ENCODE peak calls at places on chromosomes 2 and 18, in six cellular contexts. X, O, Z, K, B and Q are unnamed samples.

GRCh38 chr18:79136742-79137141 is 67.5 kb downstream of the ATP9B start:
- DNase-seq in X (no peak), O (no peak), Z (no peak), K (no peak), B (no peak), Q (no peak)

GRCh38 chr18:13447621-13448020 is 229.1 kb downstream of the LDLRAD4 start:
- DNase-seq in X (no peak), O (no peak), Z (no peak), K (no peak), B (peak), Q (no peak)

GRCh38 chr2:170405326-170405725 is 227.4 kb downstream of the MYO3B start:
- DNase-seq in X (no peak), O (no peak), Z (no peak), K (no peak), B (no peak), Q (no peak)

GRCh38 chr18:8720141-8720540 is 14.8 kb downstream of the MTCL1 start:
- DNase-seq in X (no peak), O (no peak), Z (no peak), K (no peak), B (no peak), Q (no peak)

GRCh38 chr2:73089270-73090030 is 17.9 kb upstream of the SFXN5 start:
- DNase-seq in X (no peak), O (no peak), Z (peak), K (peak), B (peak), Q (no peak)

GRCh38 chr2:25251032-25251460 is 82.7 kb upstream of the POMC start:
- DNase-seq in X (peak), O (no peak), Z (no peak), K (no peak), B (no peak), Q (no peak)

GRCh38 chr2:102442967-102443828 is 20.2 kb downstream of the IL18RAP start:
- DNase-seq in X (peak), O (peak), Z (peak), K (no peak), B (peak), Q (no peak)

GRCh38 chr2:21317131-21317530 is 193.4 kb downstream of the TDRD15 start:
- DNase-seq in X (no peak), O (peak), Z (peak), K (no peak), B (peak), Q (peak)

GRCh38 chr18:13235981-13236380 is 17.4 kb downstream of the LDLRAD4 start:
- DNase-seq in X (no peak), O (no peak), Z (peak), K (peak), B (no peak), Q (no peak)

GRCh38 chr2:189835855-189836558 is 51.8 kb downstream of the PMS1 start:
- DNase-seq in X (no peak), O (no peak), Z (no peak), K (no peak), B (no peak), Q (no peak)

GRCh38 chr18:379665-380356 is 112.0 kb upstream of the THOC1 start:
- DNase-seq in X (no peak), O (no peak), Z (peak), K (peak), B (no peak), Q (no peak)

GRCh38 chr2:168661404-168661869 is 141.0 kb upstream of the NOSTRIN start:
- DNase-seq in X (no peak), O (no peak), Z (no peak), K (no peak), B (no peak), Q (no peak)

GRCh38 chr18:54558609-54559585 is 32.1 kb upstream of the DYNAP start:
- DNase-seq in X (no peak), O (peak), Z (peak), K (no peak), B (peak), Q (no peak)

GRCh38 chr2:175167076-175167791 is 769 bp downstream of the ATF2 start:
- DNase-seq in X (peak), O (peak), Z (peak), K (peak), B (peak), Q (peak)

GRCh38 chr2:233707979-233708644 is 4.6 kb upstream of the UGT1A5 start:
- DNase-seq in X (no peak), O (no peak), Z (no peak), K (no peak), B (peak), Q (no peak)

GRCh38 chr2:172446524-172447063 is 19.2 kb downstream of the ITGA6 start:
- DNase-seq in X (no peak), O (no peak), Z (no peak), K (no peak), B (no peak), Q (no peak)

GRCh38 chr18:33123852-33124251 is 316.7 kb downstream of the CCDC178 start:
- DNase-seq in X (no peak), O (no peak), Z (no peak), K (no peak), B (no peak), Q (no peak)

GRCh38 chr18:48902023-48902855 is 48.5 kb downstream of the SMAD7 start:
- DNase-seq in X (no peak), O (peak), Z (peak), K (peak), B (peak), Q (no peak)

GRCh38 chr2:11343626-11344341 is 652 bp downstream of the ROCK2 start:
- DNase-seq in X (peak), O (peak), Z (peak), K (peak), B (no peak), Q (peak)

GRCh38 chr2:221282386-221282785 is 289.7 kb downstream of the EPHA4 start:
- DNase-seq in X (no peak), O (no peak), Z (peak), K (no peak), B (no peak), Q (no peak)

GRCh38 chr2:236295481-236295880 is 31.3 kb upstream of the ASB18 start:
- DNase-seq in X (no peak), O (no peak), Z (no peak), K (no peak), B (no peak), Q (no peak)

GRCh38 chr2:110120171-110121051 is 4.8 kb upstream of the MALL start:
- DNase-seq in X (no peak), O (no peak), Z (no peak), K (no peak), B (no peak), Q (no peak)

GRCh38 chr2:12251749-12252148 is 465.0 kb upstream of the TRIB2 start:
- DNase-seq in X (no peak), O (no peak), Z (no peak), K (no peak), B (no peak), Q (no peak)

GRCh38 chr2:23757686-23758433 is 169.1 kb downstream of the ATAD2B start:
- DNase-seq in X (no peak), O (peak), Z (no peak), K (no peak), B (peak), Q (no peak)

GRCh38 chr2:137969418-137969765 is 5.1 kb downstream of the HNMT start:
- DNase-seq in X (no peak), O (no peak), Z (peak), K (no peak), B (peak), Q (no peak)

GRCh38 chr18:77776104-77776503 is 526.5 kb downstream of the GALR1 start:
- DNase-seq in X (no peak), O (no peak), Z (no peak), K (no peak), B (no peak), Q (no peak)
- TF ChIP-seq CTCF in X (no peak), O (no peak), Z (no peak), K (no peak), B (no peak), Q (no peak)

DNA sequence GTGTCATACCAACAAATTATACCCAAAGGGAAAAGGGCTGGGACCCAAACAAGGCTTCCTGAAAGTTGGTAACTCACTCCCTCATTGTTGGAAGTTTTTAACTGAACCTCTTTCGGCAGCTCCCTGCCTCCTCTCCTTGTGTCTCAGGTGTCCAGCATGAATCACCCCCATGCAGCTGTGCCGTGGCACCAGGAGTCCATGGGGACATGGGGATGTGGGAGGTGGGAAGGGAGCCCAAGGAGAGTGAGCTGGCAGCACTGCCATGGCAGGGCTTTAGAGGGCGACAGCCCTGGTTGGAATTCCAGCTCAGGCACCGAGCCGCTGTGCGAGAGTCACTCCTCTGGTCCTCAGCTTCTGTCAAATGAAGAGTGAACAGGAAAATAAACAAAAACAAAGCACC is 12.5 kb upstream of the GYPC start:
- DNase-seq in X (no peak), O (no peak), Z (no peak), K (no peak), B (no peak), Q (no peak)
- TF ChIP-seq CTCF in X (no peak), O (no peak), Z (no peak), K (no peak), B (no peak), Q (no peak)

DNA sequence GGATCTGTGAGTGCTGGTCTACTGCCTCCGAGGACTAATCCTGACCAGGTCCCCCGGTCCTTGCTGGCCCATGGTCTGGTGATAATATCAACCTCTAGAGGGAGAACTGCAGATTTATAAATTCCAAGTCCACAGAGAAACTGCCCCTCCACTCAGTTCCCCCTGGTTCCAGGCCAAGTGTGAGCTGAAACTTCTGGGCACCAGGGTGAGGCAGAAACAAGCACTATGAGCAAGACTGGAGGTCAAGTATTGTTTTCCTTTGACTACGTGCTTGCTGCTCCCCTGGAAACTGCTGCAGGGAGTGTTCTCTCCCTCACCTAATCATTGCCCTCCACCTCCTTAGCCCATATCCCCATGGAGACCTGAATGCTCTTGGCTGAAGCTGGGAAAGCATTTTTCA is 135.3 kb downstream of the RDH14 start:
- DNase-seq in X (no peak), O (no peak), Z (no peak), K (no peak), B (peak), Q (no peak)
- TF ChIP-seq CTCF in X (no peak), O (no peak), Z (no peak), K (no peak), B (no peak), Q (no peak)

GRCh38 chr18:76528477-76529432 is 33.7 kb upstream of the ZNF516 start:
- DNase-seq in X (no peak), O (peak), Z (peak), K (no peak), B (peak), Q (no peak)
- TF ChIP-seq CTCF in X (no peak), O (no peak), Z (no peak), K (no peak), B (no peak), Q (peak)

DNA sequence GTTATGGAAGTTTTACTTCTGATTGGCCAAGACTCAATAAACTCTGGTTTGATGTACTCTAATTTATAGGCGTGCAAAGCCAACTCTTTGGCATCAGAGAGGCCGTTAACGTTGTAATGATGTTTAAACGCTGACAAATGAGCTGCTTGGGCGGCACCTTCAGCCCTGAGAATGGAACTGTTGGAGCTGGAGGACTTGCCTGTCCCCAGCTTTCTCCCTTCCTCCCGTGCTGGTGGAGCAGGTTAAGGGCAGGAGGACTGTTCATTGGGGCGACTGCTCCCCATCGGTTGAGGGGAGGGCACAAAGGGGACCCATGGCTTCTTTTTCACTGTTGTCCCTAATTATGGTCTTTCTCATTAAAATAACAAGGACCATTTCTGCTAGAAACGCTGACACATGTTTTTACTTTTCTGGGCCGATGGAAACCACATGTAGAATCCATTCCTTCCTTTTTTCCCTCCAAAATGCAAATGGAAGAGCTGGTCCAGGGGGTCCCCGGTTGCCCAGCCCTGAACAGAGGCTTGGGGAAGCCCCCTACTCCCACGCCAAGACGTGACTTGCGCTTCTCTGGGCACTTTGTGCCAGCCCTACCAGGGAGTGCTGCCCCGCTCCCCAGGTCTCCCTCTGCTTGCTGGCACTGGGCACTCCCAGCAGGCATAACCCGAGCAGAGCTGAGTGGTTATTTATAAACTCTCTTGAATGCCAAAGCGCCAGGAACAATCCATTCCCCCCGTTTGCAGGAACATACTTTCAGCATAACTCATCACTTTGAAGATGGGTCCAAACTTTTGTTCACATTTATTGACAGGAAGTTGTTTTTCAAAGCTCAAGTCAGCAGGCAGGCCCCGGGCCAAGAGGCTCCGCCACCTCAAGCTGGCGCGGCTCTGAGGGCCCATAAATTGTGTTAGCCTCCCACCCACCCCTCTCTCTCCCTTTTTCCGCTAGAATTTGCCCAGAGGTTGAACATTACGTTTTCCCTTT is 170.1 kb downstream of the ASB1 start:
- DNase-seq in X (no peak), O (no peak), Z (peak), K (peak), B (peak), Q (no peak)
- TF ChIP-seq CTCF in X (no peak), O (no peak), Z (no peak), K (no peak), B (no peak), Q (no peak)

GRCh38 chr2:17793293-17793692 is 23.0 kb upstream of the MSGN1 start:
- DNase-seq in X (no peak), O (no peak), Z (no peak), K (no peak), B (no peak), Q (no peak)
- TF ChIP-seq CTCF in X (no peak), O (no peak), Z (no peak), K (no peak), B (no peak), Q (no peak)

GRCh38 chr2:113227698-113228097 is 51.0 kb downstream of the PAX8 start:
- DNase-seq in X (no peak), O (no peak), Z (no peak), K (no peak), B (no peak), Q (no peak)

GRCh38 chr2:113226462-113226861 is 52.3 kb downstream of the PAX8 start:
- DNase-seq in X (no peak), O (no peak), Z (no peak), K (no peak), B (no peak), Q (no peak)

GRCh38 chr2:113228351-113228750 is 50.4 kb downstream of the PAX8 start:
- DNase-seq in X (no peak), O (no peak), Z (no peak), K (no peak), B (no peak), Q (no peak)

GRCh38 chr2:113225505-113226259 is 51.9 kb downstream of the PSD4 start:
- DNase-seq in X (no peak), O (no peak), Z (peak), K (no peak), B (no peak), Q (no peak)

GRCh38 chr2:113227290-113227689 is 51.4 kb downstream of the PAX8 start:
- DNase-seq in X (no peak), O (no peak), Z (no peak), K (no peak), B (no peak), Q (no peak)
- TF ChIP-seq CTCF in X (no peak), O (no peak), Z (no peak), K (no peak), B (no peak), Q (no peak)

GRCh38 chr2:227862741-227863588 is 8.5 kb upstream of the DAW1 start:
- DNase-seq in X (no peak), O (no peak), Z (peak), K (no peak), B (peak), Q (no peak)
- TF ChIP-seq CTCF in X (no peak), O (no peak), Z (no peak), K (no peak), B (no peak), Q (no peak)